ENCODE peak calls at places on chromosomes 4 and X, in six cellular contexts. A is K562, E is GM12892, Q is HepG2, D is GM12878, K is H1. O is an unnamed sample.

GRCh38 chrX:78831523-78831922 is 84.0 kb downstream of the LPAR4 start:
- DNase-seq in Q (no peak), K (no peak), D (no peak), A (no peak), E (no peak), O (no peak)

GRCh38 chr4:40608628-40609027 is 21.0 kb downstream of the RBM47 start:
- DNase-seq in K (no peak), Q (no peak), D (no peak), A (no peak), E (no peak), O (no peak)

GRCh38 chr4:77240469-77241066 is 83.6 kb downstream of the CCNG2 start:
- DNase-seq in D (no peak), E (peak), Q (peak), K (peak), A (peak), O (peak)

GRCh38 chr4:148810461-148810860 is 368.2 kb upstream of the NR3C2 start:
- DNase-seq in Q (no peak), A (no peak), K (no peak), D (no peak), E (no peak), O (no peak)

GRCh38 chrX:72105436-72105835 is 26.3 kb downstream of the RTL5 start:
- DNase-seq in A (no peak), E (peak), D (peak), Q (no peak), K (no peak), O (no peak)

GRCh38 chr4:65450899-65451298 is 219.4 kb downstream of the EPHA5 start:
- DNase-seq in Q (no peak), A (no peak), K (no peak), E (no peak), D (no peak), O (no peak)

GRCh38 chrX:97461763-97462162 is 578.1 kb downstream of the RPA4 start:
- DNase-seq in D (no peak), A (no peak), E (no peak), K (no peak), Q (no peak), O (no peak)

GRCh38 chr4:152357206-152357605 is 178.7 kb downstream of the FBXW7 start:
- DNase-seq in E (no peak), A (no peak), Q (no peak), K (no peak), D (no peak), O (no peak)

GRCh38 chr4:103499094-103499493 is 220.7 kb downstream of the TACR3 start:
- DNase-seq in D (no peak), Q (no peak), E (no peak), A (no peak), K (no peak), O (no peak)

GRCh38 chrX:32530802-32531403 is 680.4 kb downstream of the DMD start:
- DNase-seq in K (no peak), Q (peak), A (peak), D (no peak), E (no peak), O (no peak)

GRCh38 chrX:56733459-56734046 is 4.5 kb downstream of the NBDY start:
- DNase-seq in D (no peak), K (no peak), A (peak), E (no peak), Q (peak), O (no peak)

GRCh38 chr4:179662522-179662921 is 2220.3 kb upstream of the AGA start:
- DNase-seq in E (no peak), Q (no peak), D (no peak), A (no peak), K (no peak), O (no peak)

GRCh38 chrX:39480966-39481365 is 616.8 kb downstream of the BCOR start:
- DNase-seq in E (no peak), K (no peak), D (no peak), A (no peak), Q (no peak), O (no peak)

GRCh38 chr4:88693792-88694191 is 3.8 kb downstream of the NAP1L5 start:
- DNase-seq in D (no peak), K (no peak), Q (no peak), A (no peak), E (no peak), O (no peak)

GRCh38 chr4:88698539-88698938 is 910 bp upstream of the NAP1L5 start:
- DNase-seq in A (peak), K (no peak), Q (no peak), D (no peak), E (no peak), O (no peak)

GRCh38 chr4:88696620-88697019 is 1.0 kb downstream of the NAP1L5 start:
- DNase-seq in E (no peak), D (no peak), Q (no peak), K (no peak), A (no peak), O (no peak)

GRCh38 chr4:88697113-88697512 is 516 bp downstream of the NAP1L5 start:
- DNase-seq in A (no peak), Q (no peak), D (no peak), E (no peak), K (no peak), O (no peak)

DNA sequence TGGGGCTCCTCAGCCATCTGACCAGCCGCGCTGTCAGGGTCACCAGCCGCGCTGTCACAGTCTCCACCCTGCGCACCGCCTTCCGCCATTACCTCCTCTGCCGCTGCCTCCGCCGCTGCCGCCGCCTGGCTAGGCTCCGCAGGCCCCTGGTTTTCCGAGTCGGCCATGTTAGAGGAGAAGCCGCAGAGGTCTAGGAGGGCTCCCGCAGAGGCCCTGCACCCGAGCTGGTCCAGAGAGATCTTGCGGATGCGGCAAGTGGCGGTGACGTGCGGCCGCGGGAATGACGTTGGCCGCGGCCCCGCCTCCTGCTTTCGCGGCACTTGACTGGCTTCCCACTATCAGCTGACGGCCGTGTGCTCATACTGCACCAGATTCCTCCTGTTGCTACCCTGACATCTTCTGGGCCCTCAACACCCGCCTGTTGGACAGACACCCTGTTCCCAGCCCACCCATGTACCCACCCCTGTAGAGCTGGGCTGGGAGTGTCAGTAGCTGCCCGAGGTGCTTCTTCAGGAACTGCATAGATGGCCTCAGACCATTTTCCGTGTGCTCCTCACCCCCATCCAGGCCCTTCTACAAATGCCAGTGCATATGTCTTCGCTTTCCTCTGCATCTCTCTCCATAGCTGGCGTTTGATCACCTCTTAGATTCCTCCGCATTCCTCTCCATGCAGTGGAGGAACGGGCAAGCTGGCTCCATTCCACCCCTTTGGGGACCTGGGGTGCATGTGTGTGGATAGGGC is at the start of gene NAP1L5:
- DNase-seq in K (no peak), A (peak), E (peak), Q (no peak), D (peak), O (peak)
- TF ChIP-seq POLR2A in K (no peak), A (peak), E (no peak), Q (no peak), D (peak), O (no peak)

DNA sequence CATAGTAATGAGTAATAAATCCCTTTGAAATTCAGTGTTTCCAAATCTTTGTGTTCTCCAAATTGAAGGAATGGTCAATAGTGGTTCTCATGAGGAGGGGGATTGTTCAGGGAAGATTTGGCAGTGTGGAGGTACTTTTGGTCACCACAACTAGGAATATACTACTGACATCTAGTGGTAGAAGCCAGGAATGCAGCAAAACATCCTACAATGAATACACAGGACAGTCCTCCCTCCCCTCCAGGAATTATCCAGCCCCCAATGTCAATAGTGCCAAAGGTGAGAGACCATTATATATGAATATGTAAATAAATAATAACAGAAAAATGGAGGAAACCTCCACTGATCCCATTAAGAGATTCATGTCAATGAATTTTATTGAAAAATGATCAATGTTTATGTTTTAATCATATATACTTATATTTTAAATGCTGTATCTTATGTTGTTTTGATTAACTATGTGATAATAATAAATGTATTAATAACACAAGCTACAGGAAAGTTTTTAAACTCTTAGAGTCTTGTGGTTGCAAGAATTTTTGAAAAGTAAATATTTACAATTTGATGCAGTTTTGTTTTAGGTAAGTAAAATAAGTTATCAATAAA is 14.4 kb upstream of the FAM9A start:
- DNase-seq in Q (peak), D (peak), E (no peak), A (peak), K (no peak), O (peak)
- TF ChIP-seq TAF1 in Q (no peak), D (no peak), E (no peak), A (no peak), K (no peak), O (no peak)

GRCh38 chr4:153549401-153549800 is 83.2 kb downstream of the TMEM131L start:
- DNase-seq in E (no peak), K (no peak), Q (no peak), D (no peak), A (no peak), O (no peak)
- TF ChIP-seq POLR2AphosphoS5 in E (no peak), K (no peak), Q (no peak), D (no peak), A (no peak), O (no peak)

DNA sequence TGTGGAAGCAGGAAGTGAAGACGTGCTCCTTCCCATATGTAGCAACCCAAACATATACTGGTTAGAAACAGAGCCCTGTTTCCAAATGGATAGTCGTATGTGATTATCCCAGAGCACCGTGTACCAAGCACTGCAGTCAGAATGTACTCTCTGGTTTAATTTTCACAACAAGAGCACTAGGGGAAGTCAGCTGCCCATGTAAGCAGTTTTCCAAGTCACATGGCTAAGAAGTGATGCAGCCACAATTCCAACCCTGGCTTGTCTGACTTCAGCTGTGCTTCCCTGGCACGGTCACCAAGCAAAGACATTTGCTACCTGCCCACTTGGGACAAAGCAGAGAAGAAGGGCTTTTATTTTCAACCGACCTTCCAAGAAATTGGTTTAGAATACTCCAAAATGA is 28.2 kb upstream of the CEP135 start:
- DNase-seq in E (no peak), K (no peak), D (no peak), A (no peak), Q (no peak), O (no peak)
- TF ChIP-seq POLR2A in E (no peak), K (no peak), D (no peak), A (no peak), Q (no peak), O (no peak)

DNA sequence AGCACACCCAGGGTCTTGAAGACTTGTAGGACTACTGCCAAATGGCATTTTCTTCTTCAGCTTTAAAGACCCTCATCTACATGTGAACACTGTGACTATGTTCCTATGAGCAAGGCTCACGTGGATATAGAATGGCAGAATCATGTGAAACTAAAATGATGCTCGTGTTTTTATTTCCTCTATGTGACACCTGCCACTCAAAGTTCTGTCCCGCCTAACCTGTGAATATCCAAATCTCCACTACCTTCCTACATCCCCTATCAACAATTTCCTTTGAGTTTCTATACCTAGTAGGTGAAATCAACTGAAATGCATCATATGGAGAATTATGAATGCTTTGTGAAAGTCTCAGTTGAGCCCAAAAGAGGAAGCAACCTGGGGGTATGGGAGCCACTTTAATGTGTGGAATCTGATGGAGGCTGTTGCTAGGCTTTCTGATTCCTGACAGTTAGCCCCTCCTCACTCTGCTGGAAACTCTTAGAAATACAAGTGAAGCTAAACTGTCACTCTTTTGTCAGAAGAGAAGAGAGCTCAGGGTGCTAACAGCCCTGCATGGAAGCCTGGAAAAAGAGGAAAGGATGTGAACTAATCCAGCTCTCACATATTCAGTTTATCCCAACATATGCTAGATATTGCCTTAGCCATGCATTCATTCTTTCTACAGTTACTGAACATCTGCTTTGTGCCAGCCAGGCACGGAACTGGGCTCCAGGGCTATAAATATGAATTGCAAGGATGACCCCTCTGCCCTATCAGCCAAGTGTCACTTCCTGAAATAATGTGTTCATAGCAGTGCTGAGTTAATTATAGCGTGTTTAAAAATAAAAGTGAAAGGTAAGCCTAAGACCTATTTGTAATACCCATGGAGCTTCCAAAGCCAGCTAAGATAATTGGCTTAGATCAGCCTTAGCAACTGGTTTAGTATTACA is 11.0 kb downstream of the LHFPL1 start:
- DNase-seq in K (no peak), E (no peak), Q (no peak), D (no peak), A (no peak), O (no peak)
- TF ChIP-seq TAF1 in K (no peak), E (no peak), Q (no peak), D (no peak), A (no peak), O (no peak)

O was measured in GM12891.